ENCODE peak calls at places on chromosomes 7 and 10, in ten cellular contexts. Z is fibroblast of the aortic adventitia; X is SJCRH30; E is left cardiac atrium; Q is memory B cell; T is posterior cingulate gyrus; D is stimulated activated CD4-positive, alpha-beta T cell treated with anti-CD3 and anti-CD28 coated beads, Interleukin-12 subunit alpha, Interleukin-12 subunit beta, amount 100 ng/mL, for 48 hours; H is psoas muscle; K is activated CD8-positive, alpha-beta memory T cell treated with anti-CD3 and anti-CD28 coated beads, Interleukin-2, amount 50 U/mL, for 48 hours; W is renal cortical epithelial cell. S is an unnamed sample.

GRCh38 chr7:159040912-159041711 is 103.6 kb downstream of the VIPR2 start:
- DNase-seq in Z (no peak), X (no peak), E (no peak), Q (no peak), T (no peak), D (no peak), H (no peak), K (peak; percentile 33), W (no peak), S (no peak)

GRCh38 chr7:48087349-48087748 is 1.7 kb upstream of the UPP1 start:
- DNase-seq in Z (peak; percentile 82), X (no peak), E (no peak), Q (no peak), T (no peak), D (no peak), H (no peak), K (no peak), W (peak; percentile 64), S (peak; percentile 71)

GRCh38 chr10:114042895-114043531 is 653 bp upstream of the ADRB1 start:
- DNase-seq in Z (peak; percentile 4), X (peak; percentile 52), E (peak; percentile 51), Q (peak; percentile 22), T (peak; percentile 66), D (no peak), H (peak; percentile 29), K (peak; percentile 58), W (no peak), S (peak; percentile 24)

GRCh38 chr10:6786579-6787031 is 206.5 kb upstream of the PRKCQ start:
- DNase-seq in Z (peak; percentile 68), X (no peak), E (no peak), Q (no peak), T (peak; percentile 43), D (no peak), H (no peak), K (no peak), W (peak; percentile 68), S (peak; percentile 45)

GRCh38 chr7:50317221-50317678 is 12.7 kb downstream of the IKZF1 start:
- DNase-seq in Z (no peak), X (no peak), E (no peak), Q (peak; percentile 59), T (no peak), D (no peak), H (no peak), K (peak; percentile 52), W (no peak), S (no peak)

GRCh38 chr7:99380032-99380822 is 5.7 kb downstream of the ARPC1B start:
- DNase-seq in Z (peak; percentile 65), X (no peak), E (peak; percentile 61), Q (peak; percentile 55), T (peak; percentile 33), D (peak; percentile 49), H (no peak), K (peak; percentile 74), W (no peak), S (no peak)

GRCh38 chr7:40749877-40750276 is 615.1 kb downstream of the SUGCT start:
- DNase-seq in Z (peak; percentile 26), X (no peak), E (no peak), Q (no peak), T (no peak), D (no peak), H (no peak), K (no peak), W (no peak), S (no peak)

GRCh38 chr10:5445006-5445405 is 32.6 kb downstream of the NET1 start:
- DNase-seq in Z (no peak), X (no peak), E (no peak), Q (no peak), T (no peak), D (no peak), H (no peak), K (no peak), W (no peak), S (no peak)

GRCh38 chr10:4834896-4835405 is 8.9 kb downstream of the AKR1E2 start:
- DNase-seq in Z (no peak), X (no peak), E (no peak), Q (no peak), T (no peak), D (no peak), H (no peak), K (no peak), W (no peak), S (no peak)

GRCh38 chr10:70759769-70760168 is 25.4 kb downstream of the TBATA start:
- DNase-seq in Z (no peak), X (no peak), E (no peak), Q (no peak), T (no peak), D (no peak), H (no peak), K (no peak), W (no peak), S (no peak)

GRCh38 chr10:70578371-70578947 is 24.1 kb downstream of the PRF1 start:
- DNase-seq in Z (peak; percentile 85), X (peak; percentile 53), E (no peak), Q (no peak), T (no peak), D (peak; percentile 73), H (no peak), K (peak; percentile 81), W (peak; percentile 99), S (peak; percentile 98)

GRCh38 chr7:95302976-95303375 is 21.4 kb downstream of the PON1 start:
- DNase-seq in Z (no peak), X (peak; percentile 72), E (no peak), Q (no peak), T (no peak), D (no peak), H (no peak), K (no peak), W (peak; percentile 73), S (peak; percentile 47)

GRCh38 chr10:22420787-22421517 is 75.7 kb downstream of the SPAG6 start:
- DNase-seq in Z (peak; percentile 59), X (no peak), E (no peak), Q (no peak), T (no peak), D (no peak), H (no peak), K (no peak), W (no peak), S (no peak)

GRCh38 chr7:51446356-51446755 is 129.7 kb upstream of the COBL start:
- DNase-seq in Z (no peak), X (no peak), E (no peak), Q (no peak), T (no peak), D (no peak), H (no peak), K (no peak), W (no peak), S (no peak)

GRCh38 chr10:109875828-109876821 is 47.2 kb downstream of the XPNPEP1 start:
- DNase-seq in Z (no peak), X (no peak), E (no peak), Q (no peak), T (no peak), D (no peak), H (no peak), K (peak; percentile 22), W (no peak), S (no peak)

GRCh38 chr7:16189026-16189715 is 232.2 kb downstream of the CRPPA start:
- DNase-seq in Z (peak; percentile 59), X (no peak), E (no peak), Q (no peak), T (no peak), D (no peak), H (no peak), K (no peak), W (peak; percentile 15), S (peak; percentile 3)

GRCh38 chr7:155449880-155450557 is 7.9 kb upstream of the EN2 start:
- DNase-seq in Z (no peak), X (no peak), E (no peak), Q (no peak), T (no peak), D (no peak), H (no peak), K (no peak), W (no peak), S (no peak)

GRCh38 chr10:102620615-102621417 is 23.5 kb upstream of the TRIM8 start:
- DNase-seq in Z (peak; percentile 52), X (peak; percentile 94), E (peak; percentile 50), Q (no peak), T (no peak), D (no peak), H (no peak), K (no peak), W (no peak), S (no peak)